ENCODE peak calls at places on chromosome 7, in five cellular contexts. X, I, G, U and P are unnamed samples.

GRCh38 chr7:141039366-141039765 is 24.6 kb upstream of the MRPS33 start:
- DNase-seq in U (no peak), X (no peak), I (no peak), G (no peak), P (no peak)

GRCh38 chr7:86914468-86915054 is 144.9 kb downstream of the ELAPOR2 start:
- DNase-seq in G (no peak), U (no peak), I (no peak), X (no peak), P (peak; percentile 31)

GRCh38 chr7:155815332-155816191 is 3.3 kb upstream of the SHH start:
- DNase-seq in X (peak; percentile 67), I (peak; percentile 89), U (peak; percentile 35), G (peak; percentile 91), P (peak; percentile 43)

GRCh38 chr7:100632951-100633717 is 8.2 kb downstream of the TFR2 start:
- DNase-seq in G (no peak), I (no peak), U (peak; percentile 60), X (peak; percentile 43), P (peak; percentile 62)

GRCh38 chr7:13117103-13117502 is 429.7 kb downstream of the ARL4A start:
- DNase-seq in X (no peak), G (no peak), I (no peak), U (no peak), P (peak; percentile 4)

GRCh38 chr7:101879565-101879964 is 62.1 kb downstream of the CUX1 start:
- DNase-seq in U (no peak), G (no peak), X (no peak), I (no peak), P (no peak)

GRCh38 chr7:47873767-47874166 is 74.5 kb downstream of the PKD1L1 start:
- DNase-seq in X (no peak), I (no peak), G (no peak), U (no peak), P (no peak)

GRCh38 chr7:55250313-55250712 is 114.8 kb upstream of the LANCL2 start:
- DNase-seq in U (no peak), G (no peak), X (peak; percentile 46), I (no peak), P (no peak)

GRCh38 chr7:33773053-33773452 is 132.3 kb upstream of the BMPER start:
- DNase-seq in X (no peak), I (no peak), U (no peak), G (no peak), P (no peak)

GRCh38 chr7:16234493-16235151 is 186.7 kb downstream of the CRPPA start:
- DNase-seq in I (no peak), G (no peak), U (no peak), X (no peak), P (no peak)

GRCh38 chr7:121329460-121330052 is 756 bp downstream of the WNT16 start:
- DNase-seq in G (peak; percentile 41), X (no peak), U (no peak), I (no peak), P (no peak)

GRCh38 chr7:6453737-6454136 is 6.0 kb upstream of the DAGLB start:
- DNase-seq in X (no peak), U (no peak), I (no peak), G (no peak), P (no peak)

GRCh38 chr7:99396914-99397631 is 11.3 kb downstream of the PDAP1 start:
- DNase-seq in I (no peak), U (no peak), G (no peak), X (no peak), P (no peak)
- TF ChIP-seq POLR2A in I (peak; percentile 68), U (no peak), G (peak; percentile 48), X (no peak), P (no peak)

DNA sequence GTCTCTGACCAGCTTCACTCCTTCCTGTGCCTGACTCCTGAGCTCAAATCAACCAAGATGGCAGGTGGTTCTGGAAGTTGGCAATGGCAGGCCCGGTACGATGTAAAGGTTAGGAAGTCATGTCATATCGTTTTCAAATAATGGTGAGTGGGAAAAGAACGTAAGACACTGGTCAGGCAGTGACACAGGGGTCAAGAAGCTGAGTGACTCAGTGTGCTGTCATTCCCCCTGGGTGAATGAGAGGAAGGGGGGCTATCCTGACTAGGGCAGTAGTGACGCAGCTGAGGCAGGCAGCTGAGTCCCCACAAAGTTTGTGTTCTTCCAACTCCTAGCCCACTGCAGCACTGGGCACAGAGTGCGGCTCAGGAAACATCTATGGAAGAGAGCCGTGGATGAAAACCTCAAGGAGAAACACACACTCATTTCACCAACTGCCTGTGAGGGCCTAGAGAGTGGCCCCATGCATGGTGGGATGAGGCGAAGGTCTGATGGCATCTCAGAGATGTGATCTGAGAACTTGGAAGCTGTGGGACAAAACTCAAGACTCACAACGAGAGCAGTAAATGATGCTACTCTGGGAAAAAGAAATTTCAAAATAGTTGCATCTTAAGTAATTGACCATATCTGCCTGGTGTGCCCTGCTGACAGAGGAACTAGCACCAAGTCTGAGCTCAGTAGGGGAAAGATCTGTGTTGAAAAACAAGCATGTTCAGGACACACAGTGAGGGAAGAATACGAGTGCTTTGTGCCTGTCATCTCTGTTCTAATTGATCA is 23.2 kb downstream of the CREB3L2 start:
- DNase-seq in U (peak; percentile 74), G (no peak), I (no peak), X (no peak), P (no peak)
- TF ChIP-seq POLR2A in U (no peak), G (no peak), I (no peak), X (no peak), P (no peak)

GRCh38 chr7:125506331-125506730 is 576.7 kb upstream of the POT1 start:
- DNase-seq in I (no peak), U (no peak), G (no peak), X (no peak), P (no peak)

GRCh38 chr7:125504848-125505247 is 575.2 kb upstream of the POT1 start:
- DNase-seq in G (no peak), X (no peak), I (no peak), U (no peak), P (peak; percentile 81)
- TF ChIP-seq POLR2A in G (no peak), X (no peak), I (no peak), U (no peak), P (no peak)

GRCh38 chr7:23470290-23471089 is at the start of gene IGF2BP3:
- DNase-seq in I (no peak), U (no peak), G (no peak), X (no peak), P (peak; percentile 91)

GRCh38 chr7:23472046-23472445 is 1.8 kb upstream of the IGF2BP3 start:
- DNase-seq in I (no peak), X (no peak), U (no peak), G (no peak), P (peak; percentile 65)

GRCh38 chr7:23472556-23472955 is 2.3 kb upstream of the IGF2BP3 start:
- DNase-seq in U (no peak), I (no peak), G (no peak), X (no peak), P (peak; percentile 50)

GRCh38 chr7:23469961-23470250 is 385 bp downstream of the IGF2BP3 start:
- DNase-seq in X (no peak), I (no peak), U (no peak), G (no peak), P (no peak)

GRCh38 chr7:23471090-23471859 is 984 bp upstream of the IGF2BP3 start:
- DNase-seq in U (no peak), I (peak; percentile 56), X (no peak), G (peak; percentile 60), P (peak; percentile 92)
- TF ChIP-seq POLR2A in U (no peak), I (no peak), X (no peak), G (no peak), P (no peak)

GRCh38 chr7:107168233-107169119 is at the start of gene HBP1:
- DNase-seq in I (peak; percentile 72), G (peak; percentile 72), X (peak; percentile 99), U (peak; percentile 99), P (peak; percentile 100)
- TF ChIP-seq POLR2A in I (no peak), G (peak; percentile 56), X (peak; percentile 89), U (peak; percentile 17), P (peak; percentile 57)

GRCh38 chr7:130207642-130208041 is at the start of gene SSMEM1:
- DNase-seq in G (no peak), I (no peak), X (no peak), U (no peak), P (no peak)

GRCh38 chr7:130208511-130208910 is 851 bp downstream of the SSMEM1 start:
- DNase-seq in I (no peak), G (no peak), U (no peak), X (no peak), P (no peak)

GRCh38 chr7:130201796-130202195 is 3.4 kb downstream of the TMEM209 start:
- DNase-seq in G (no peak), U (no peak), I (no peak), X (peak; percentile 47), P (peak; percentile 38)

GRCh38 chr7:130207033-130207432 is 627 bp upstream of the SSMEM1 start:
- DNase-seq in X (no peak), G (no peak), U (no peak), I (no peak), P (no peak)

GRCh38 chr7:130205084-130205947 is at the start of gene TMEM209:
- DNase-seq in U (peak; percentile 96), X (peak; percentile 97), I (peak; percentile 88), G (peak; percentile 90), P (peak; percentile 98)
- TF ChIP-seq POLR2A in U (no peak), X (no peak), I (peak; percentile 98), G (peak; percentile 97), P (peak; percentile 99)